ENCODE peak calls at places on chromosomes 11 and 22, in four cellular contexts. P is upper lobe of left lung, Q is IMR-90, H is K562. L is an unnamed sample.

GRCh38 chr11:66100272-66101037 is 30.4 kb downstream of the PACS1 start:
- DNase-seq in H (no peak), P (peak), Q (no peak), L (peak)

GRCh38 chr11:56783448-56784041 is 35.0 kb upstream of the OR9G4 start:
- DNase-seq in H (peak), Q (peak), P (no peak), L (no peak)

GRCh38 chr11:73149105-73149504 is 7.0 kb upstream of the FCHSD2 start:
- DNase-seq in Q (no peak), P (no peak), H (no peak), L (peak)

GRCh38 chr11:129190087-129190486 is 2.0 kb downstream of the ARHGAP32 start:
- DNase-seq in H (no peak), P (peak), Q (no peak), L (no peak)

GRCh38 chr11:78339483-78339882 is 78.1 kb downstream of the GAB2 start:
- DNase-seq in H (peak), P (no peak), Q (no peak), L (no peak)

GRCh38 chr11:44684886-44685285 is 41.9 kb upstream of the TSPAN18 start:
- DNase-seq in H (no peak), P (no peak), Q (no peak), L (no peak)

GRCh38 chr22:27809226-27809625 is 7.7 kb upstream of the MN1 start:
- DNase-seq in H (no peak), Q (no peak), P (no peak), L (no peak)

GRCh38 chr22:47288640-47289039 is 526.2 kb downstream of the TBC1D22A start:
- DNase-seq in P (peak), Q (no peak), H (no peak), L (no peak)

GRCh38 chr22:35475545-35475944 is 65.1 kb upstream of the RASD2 start:
- DNase-seq in Q (no peak), H (no peak), P (no peak), L (no peak)

GRCh38 chr11:11332141-11332710 is 20.8 kb downstream of the CSNK2A3 start:
- DNase-seq in H (no peak), Q (no peak), P (no peak), L (no peak)

GRCh38 chr11:95322546-95322945 is 91.5 kb upstream of the SESN3 start:
- DNase-seq in H (no peak), P (no peak), Q (peak), L (no peak)

GRCh38 chr11:94740083-94740974 is 27.8 kb upstream of the AMOTL1 start:
- DNase-seq in H (no peak), Q (no peak), P (no peak), L (peak)

GRCh38 chr11:108218455-108218854 is 4.0 kb downstream of the NPAT start:
- DNase-seq in H (peak), P (no peak), Q (peak), L (no peak)

GRCh38 chr11:113106507-113106906 is 145.3 kb downstream of the NCAM1 start:
- DNase-seq in H (no peak), Q (peak), P (no peak), L (no peak)

GRCh38 chr11:27626269-27626937 is 73.9 kb downstream of the BDNF start:
- DNase-seq in H (no peak), Q (no peak), P (no peak), L (no peak)
- TF ChIP-seq POLR2A in H (no peak), Q (no peak), P (no peak), L (no peak)

GRCh38 chr22:50672471-50673230 is at the start of gene SHANK3:
- DNase-seq in Q (no peak), P (peak), H (peak), L (peak)
- TF ChIP-seq POLR2A in Q (no peak), P (peak), H (no peak), L (peak)

GRCh38 chr11:8870461-8871282 is 40.3 kb upstream of the AKIP1 start:
- DNase-seq in H (no peak), Q (peak), P (peak), L (peak)
- TF ChIP-seq POLR2A in H (no peak), Q (no peak), P (no peak), L (no peak)

GRCh38 chr22:38201718-38202436 is at the start of gene MAFF:
- DNase-seq in Q (peak), H (peak), P (peak), L (peak)
- TF ChIP-seq POLR2A in Q (peak), H (peak), P (peak), L (peak)

GRCh38 chr11:126313826-126314225 is 10.0 kb downstream of the DCPS start:
- DNase-seq in P (no peak), Q (no peak), H (no peak), L (peak)
- TF ChIP-seq POLR2A in P (no peak), Q (no peak), H (no peak), L (no peak)

GRCh38 chr22:22616636-22617035 is 27.8 kb upstream of the GGTLC2 start:
- DNase-seq in P (no peak), Q (no peak), H (peak), L (no peak)

GRCh38 chr22:22619765-22620414 is 24.5 kb upstream of the GGTLC2 start:
- DNase-seq in H (peak), Q (no peak), P (no peak), L (no peak)

GRCh38 chr22:22618448-22618847 is 26.0 kb upstream of the GGTLC2 start:
- DNase-seq in Q (no peak), P (no peak), H (peak), L (no peak)

GRCh38 chr22:22614065-22614464 is 30.3 kb upstream of the GGTLC2 start:
- DNase-seq in Q (no peak), H (peak), P (no peak), L (no peak)

GRCh38 chr22:22618923-22619322 is 25.5 kb upstream of the GGTLC2 start:
- DNase-seq in P (no peak), Q (no peak), H (peak), L (no peak)
- TF ChIP-seq POLR2A in P (no peak), Q (no peak), H (no peak), L (no peak)

DNA sequence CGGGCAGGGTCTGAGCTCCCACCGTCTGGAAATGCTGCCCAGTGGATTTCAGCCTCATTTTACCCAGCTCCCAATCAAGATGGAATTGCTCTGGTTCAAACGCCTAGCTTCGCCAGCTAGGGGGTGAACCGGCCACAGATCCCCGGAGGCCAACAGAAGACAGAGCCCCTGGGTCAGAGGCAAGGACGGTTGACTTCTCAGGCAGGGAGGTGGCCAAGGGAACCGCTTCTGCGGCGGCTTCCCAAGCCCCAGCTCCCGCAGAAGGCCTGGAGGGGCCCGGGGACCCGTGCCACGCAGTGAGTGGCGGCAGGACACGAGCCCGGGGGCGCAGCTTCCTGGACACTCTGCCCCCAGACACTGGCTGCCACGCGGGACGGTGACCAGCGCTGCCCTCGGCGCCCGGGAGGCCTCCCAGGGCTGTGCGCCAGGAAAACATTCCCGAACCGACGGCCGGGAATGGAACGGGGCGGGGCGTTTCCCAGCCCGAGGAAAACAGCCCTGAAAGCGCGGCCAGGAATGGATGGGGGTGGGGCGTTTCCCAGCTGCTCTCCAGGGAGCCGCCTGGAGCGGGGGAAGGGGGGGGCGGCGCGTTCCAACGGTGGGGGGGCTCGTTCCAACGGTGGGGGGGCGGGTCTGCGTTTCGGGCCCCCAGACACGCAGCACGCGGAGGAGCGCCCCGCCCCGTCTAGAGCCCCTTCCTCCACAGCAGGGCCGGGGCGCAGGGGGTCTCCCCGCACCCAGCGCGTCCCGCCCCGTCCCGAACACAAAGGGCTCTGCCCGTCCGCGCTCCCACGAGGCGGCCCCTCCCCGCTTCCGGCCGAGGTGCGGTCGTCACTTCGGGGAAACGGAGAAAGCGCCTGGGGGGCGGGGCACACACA is 13.5 kb upstream of the B4GALNT4 start:
- DNase-seq in P (peak), H (peak), Q (peak), L (peak)
- TF ChIP-seq POLR2A in P (no peak), H (peak), Q (peak), L (no peak)

DNA sequence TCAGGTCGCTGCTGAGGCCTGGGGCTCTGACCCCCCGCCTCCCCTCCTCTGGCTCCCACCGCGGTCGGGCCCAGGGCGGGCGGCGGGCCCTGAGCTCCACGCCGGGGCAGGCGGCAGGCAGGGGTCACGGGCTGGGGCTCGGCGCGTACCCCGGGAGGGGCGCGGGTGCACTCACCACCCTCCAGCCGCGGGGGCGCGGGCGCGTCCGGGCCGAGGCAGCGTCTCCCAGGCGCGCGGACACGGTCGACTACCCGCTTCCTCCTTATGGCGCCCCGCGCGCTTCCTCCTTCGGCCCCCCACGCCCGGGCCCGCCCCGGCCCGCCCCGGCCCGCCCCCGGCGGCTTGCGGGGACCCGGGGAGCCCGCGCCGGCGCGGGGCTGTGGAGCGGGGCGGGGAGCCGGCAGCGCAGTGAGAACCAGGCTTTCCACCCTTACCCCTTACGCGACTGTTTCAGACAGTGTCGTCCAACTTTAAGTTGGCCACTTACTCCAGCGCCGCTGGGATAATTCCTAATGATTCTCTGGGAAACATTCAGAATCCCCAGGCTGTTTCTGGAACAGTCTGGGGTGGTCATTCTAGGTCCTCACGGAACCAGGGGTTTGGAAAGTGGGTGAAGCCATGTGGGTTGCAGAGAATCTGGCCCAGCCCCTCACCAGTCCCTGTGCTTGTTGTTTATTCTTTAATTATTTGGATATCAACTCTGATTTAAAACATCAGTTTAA is at the start of gene BID:
- DNase-seq in Q (peak), H (peak), P (peak), L (peak)
- TF ChIP-seq POLR2A in Q (no peak), H (no peak), P (no peak), L (no peak)